ENCODE peak calls at places on chromosomes 12 and 14, in nine cellular contexts. T is foreskin fibroblast; M is breast epithelium; Q is right lobe of liver; V is MCF 10A; O is esophagus squamous epithelium; Y is progenitor cell of endocrine pancreas; R is CD4-positive, alpha-beta T cell; U is astrocyte of the spinal cord. Z is an unnamed sample.
A peak's percentile ranks its signal among the peaks of the same experiment; 100 is the strongest.

GRCh38 chr14:78153069-78153351 is 17.2 kb upstream of the NRXN3 start:
- DNase-seq in U (peak; percentile 29), M (no peak), V (peak; percentile 68), O (no peak), R (no peak), Y (no peak), T (no peak), Q (no peak), Z (no peak)

GRCh38 chr14:102525213-102526143 is 15.9 kb upstream of the ANKRD9 start:
- DNase-seq in V (peak; percentile 83), R (peak; percentile 35), Y (no peak), T (peak; percentile 41), M (no peak), Q (no peak), O (no peak), U (peak; percentile 69), Z (no peak)

GRCh38 chr12:119440961-119441360 is 106.4 kb downstream of the CCDC60 start:
- DNase-seq in Y (no peak), V (no peak), U (no peak), O (no peak), R (no peak), Q (no peak), M (no peak), T (no peak), Z (no peak)

GRCh38 chr12:103503546-103504480 is 8.0 kb upstream of the C12orf42 start:
- DNase-seq in Y (peak; percentile 26), U (no peak), M (no peak), R (peak; percentile 45), O (no peak), T (no peak), V (peak; percentile 43), Q (peak; percentile 65), Z (peak; percentile 46)

GRCh38 chr14:91654836-91655235 is 77.0 kb downstream of the CATSPERB start:
- DNase-seq in U (no peak), V (peak; percentile 21), Y (no peak), T (no peak), O (no peak), M (no peak), R (no peak), Q (no peak), Z (no peak)

GRCh38 chr12:91811481-91812287 is 334.0 kb downstream of the BTG1 start:
- DNase-seq in V (peak; percentile 61), U (peak; percentile 73), Q (peak; percentile 54), O (no peak), Y (peak; percentile 44), M (peak; percentile 61), T (peak; percentile 58), R (peak; percentile 58), Z (peak; percentile 75)

GRCh38 chr14:69263364-69263763 is 3.4 kb downstream of the GALNT16 start:
- DNase-seq in R (no peak), Y (no peak), T (peak; percentile 96), Q (no peak), U (peak; percentile 93), O (no peak), V (peak; percentile 66), M (no peak), Z (peak; percentile 26)

GRCh38 chr14:30444451-30444850 is 114.5 kb upstream of the G2E3 start:
- DNase-seq in U (no peak), Q (no peak), O (no peak), R (no peak), M (no peak), V (no peak), Y (no peak), T (no peak), Z (no peak)

GRCh38 chr12:91565246-91565645 is 382.6 kb upstream of the DCN start:
- DNase-seq in R (no peak), M (no peak), V (peak; percentile 5), T (peak; percentile 13), Q (no peak), Y (no peak), O (no peak), U (peak; percentile 46), Z (no peak)

GRCh38 chr14:77198576-77198975 is 17.0 kb downstream of the TMEM63C start:
- DNase-seq in O (no peak), T (no peak), Y (no peak), V (no peak), M (no peak), U (no peak), Q (no peak), R (no peak), Z (no peak)

GRCh38 chr14:101400815-101401214 is 160.5 kb upstream of the DIO3 start:
- DNase-seq in U (no peak), Y (no peak), O (no peak), M (no peak), T (peak; percentile 6), Q (no peak), V (peak; percentile 42), R (no peak), Z (no peak)

DNA sequence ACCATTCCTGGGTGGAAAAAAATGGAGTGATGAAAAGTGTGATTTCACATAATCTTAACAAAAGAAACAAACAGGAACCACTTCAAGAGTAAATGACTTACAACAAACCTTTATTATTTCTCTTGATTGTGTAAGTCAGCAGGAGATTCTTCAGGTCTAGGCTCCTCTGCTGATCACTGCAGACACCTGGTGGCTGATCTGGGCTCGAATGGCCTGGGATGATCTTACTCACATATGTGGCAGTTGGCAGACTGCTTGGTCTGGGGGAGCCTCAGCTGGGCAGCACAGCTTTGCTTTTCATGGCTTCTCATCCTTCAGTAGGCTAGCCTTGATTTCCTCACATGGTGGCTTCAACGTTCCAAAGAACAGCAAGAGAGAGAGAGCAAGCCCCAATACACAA is 215.4 kb upstream of the PRICKLE1 start:
- DNase-seq in M (no peak), T (no peak), U (no peak), R (no peak), Q (no peak), Y (no peak), O (no peak), V (peak; percentile 20), Z (no peak)
- TF ChIP-seq CTCF in M (no peak), T (no peak), U (no peak), R (no peak), Q (no peak), Y (no peak), O (no peak), V (no peak), Z (no peak)

DNA sequence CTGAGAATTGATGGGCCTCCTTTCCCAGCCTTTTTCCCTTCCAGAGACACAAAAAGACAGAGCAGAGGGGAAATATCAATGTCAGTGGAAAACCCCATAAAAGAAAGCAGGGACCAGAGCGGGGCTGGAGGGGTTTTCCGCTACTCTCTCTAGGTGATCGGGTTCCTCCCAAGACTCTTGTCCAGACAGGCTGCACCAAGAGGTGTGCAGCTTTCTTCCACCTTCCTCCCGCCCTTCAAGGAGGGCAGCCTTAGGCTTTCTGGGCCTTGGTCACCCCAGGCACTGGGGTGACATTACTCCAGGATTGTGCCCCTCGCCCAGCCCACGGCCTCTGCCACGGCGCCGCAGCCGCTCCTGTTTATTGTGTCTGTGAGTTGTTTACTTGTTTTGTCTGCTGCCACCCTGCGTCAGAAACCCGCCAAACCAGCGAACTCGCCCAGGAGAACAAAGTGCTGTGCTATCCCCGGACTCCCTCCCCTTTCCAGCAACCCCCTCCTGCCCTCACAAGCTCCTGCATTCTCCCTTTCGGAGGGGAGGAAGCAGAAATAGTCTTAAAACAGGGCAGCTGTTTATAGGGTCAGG is 6.7 kb upstream of the HOXC6 start:
- DNase-seq in O (no peak), M (peak; percentile 59), T (no peak), Y (no peak), V (no peak), Q (no peak), R (no peak), U (no peak), Z (peak; percentile 66)
- TF ChIP-seq CTCF in O (no peak), M (peak; percentile 9), T (peak; percentile 5), Y (peak; percentile 28), V (peak; percentile 22), Q (peak; percentile 14), R (no peak), U (no peak), Z (peak; percentile 12)

GRCh38 chr12:111789779-111790178 is 23.0 kb downstream of the ALDH2 start:
- DNase-seq in Y (no peak), V (peak; percentile 44), M (no peak), O (no peak), U (no peak), T (no peak), Q (no peak), R (no peak), Z (no peak)

GRCh38 chr12:111791507-111791906 is 24.8 kb downstream of the ALDH2 start:
- DNase-seq in V (no peak), T (no peak), R (no peak), O (no peak), Y (no peak), U (no peak), Q (peak; percentile 91), M (no peak), Z (no peak)

GRCh38 chr12:111784953-111785352 is 18.2 kb downstream of the ALDH2 start:
- DNase-seq in T (no peak), O (no peak), Y (no peak), Q (peak; percentile 73), M (no peak), V (no peak), R (no peak), U (no peak), Z (no peak)

GRCh38 chr12:111785651-111786050 is 18.9 kb downstream of the ALDH2 start:
- DNase-seq in M (no peak), R (no peak), Y (no peak), U (peak; percentile 16), V (peak; percentile 48), Q (no peak), O (no peak), T (no peak), Z (no peak)

DNA sequence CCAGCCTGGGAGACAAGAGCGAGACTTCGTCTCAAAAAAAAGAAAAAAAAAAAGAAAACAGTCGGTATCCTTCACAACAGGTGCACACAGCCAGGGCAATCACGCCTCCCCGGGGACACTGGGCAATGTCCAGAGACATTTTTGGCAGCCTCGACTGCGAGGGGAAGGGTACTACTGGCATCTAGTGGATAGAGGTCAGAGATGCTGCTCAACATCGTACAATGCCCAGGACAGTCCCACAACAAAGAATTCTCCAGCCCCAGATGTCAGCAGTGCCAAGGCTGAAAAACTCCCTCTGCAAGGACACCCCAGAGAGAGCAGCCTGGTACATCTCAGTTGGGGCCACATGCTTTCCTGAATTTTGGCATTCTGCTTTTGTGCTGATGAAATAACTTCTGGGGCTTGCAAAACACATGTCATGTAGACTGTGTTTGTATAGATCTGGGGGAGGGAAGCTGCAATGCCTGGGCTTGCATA is 21.5 kb downstream of the ALDH2 start:
- DNase-seq in T (no peak), Y (no peak), O (no peak), M (no peak), U (no peak), Q (peak; percentile 89), V (peak; percentile 79), R (no peak), Z (no peak)
- TF ChIP-seq CTCF in T (peak; percentile 11), Y (no peak), O (peak; percentile 29), M (peak; percentile 31), U (peak; percentile 13), Q (peak; percentile 57), V (peak; percentile 58), R (no peak), Z (no peak)

DNA sequence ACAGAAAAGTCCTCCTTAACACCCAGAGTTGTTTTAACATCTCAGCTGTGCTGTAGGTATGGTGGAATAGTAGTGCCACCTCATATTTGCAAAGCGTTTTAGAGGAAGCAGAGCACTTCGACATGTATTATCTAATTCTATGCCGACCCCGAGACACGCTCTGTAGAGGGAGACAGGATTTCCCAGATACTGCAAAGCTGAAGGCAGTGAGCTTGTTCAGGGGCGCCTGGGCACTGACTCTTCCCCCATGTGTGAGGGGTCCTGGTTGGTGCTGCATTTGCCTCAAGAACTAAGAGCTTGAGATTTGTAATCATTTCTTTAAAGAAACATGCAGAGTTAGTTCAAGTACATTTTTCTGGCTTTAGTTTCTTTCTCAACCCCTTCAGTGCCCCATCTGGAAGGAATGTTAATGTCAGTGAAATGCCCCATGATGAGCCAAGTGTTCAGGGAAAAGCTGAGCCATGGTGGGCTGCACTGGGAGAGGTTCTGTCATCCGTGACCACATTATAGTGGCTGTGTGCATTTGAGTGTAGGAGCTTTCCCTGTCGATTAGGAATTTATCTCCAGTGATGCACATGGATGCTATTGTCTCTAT is 66.3 kb downstream of the MBIP start:
- DNase-seq in U (no peak), Y (no peak), T (no peak), R (no peak), M (no peak), O (no peak), V (peak; percentile 6), Q (no peak), Z (peak; percentile 30)
- TF ChIP-seq CTCF in U (peak; percentile 18), Y (peak; percentile 30), T (peak; percentile 29), R (no peak), M (no peak), O (no peak), V (peak; percentile 9), Q (no peak), Z (peak; percentile 11)

Z was measured in nephron progenitor cell.